ENCODE peak calls at places on chromosome 7, in seven cellular contexts. One of them, this sample, is unnamed.

GRCh38 chr7:17427924-17428323 is 129.5 kb downstream of the AHR start:
- DNase-seq in GM23248: no peak
- DNase-seq in spleen: no peak
- DNase-seq in hypothalamus: no peak
- DNase-seq in GM12892: no peak
- DNase-seq in DND-41: no peak
- DNase-seq in LoVo: no peak
- DNase-seq in this sample: no peak

GRCh38 chr7:3005257-3005656 is 38.4 kb downstream of the CARD11 start:
- DNase-seq in GM23248: no peak
- DNase-seq in spleen: no peak
- DNase-seq in hypothalamus: no peak
- DNase-seq in GM12892: no peak
- DNase-seq in DND-41: no peak
- DNase-seq in LoVo: no peak
- DNase-seq in this sample: no peak

GRCh38 chr7:102155821-102156441 is 130.7 kb upstream of the SH2B2 start:
- DNase-seq in GM23248: no peak
- DNase-seq in spleen: no peak
- DNase-seq in hypothalamus: no peak
- DNase-seq in GM12892: no peak
- DNase-seq in DND-41: no peak
- DNase-seq in LoVo: no peak
- DNase-seq in this sample: no peak

GRCh38 chr7:128113839-128114238 is 82.6 kb upstream of the LRRC4 start:
- DNase-seq in GM23248: no peak
- DNase-seq in spleen: peak
- DNase-seq in hypothalamus: no peak
- DNase-seq in GM12892: no peak
- DNase-seq in DND-41: no peak
- DNase-seq in LoVo: no peak
- DNase-seq in this sample: no peak

GRCh38 chr7:72182036-72182435 is 230.1 kb downstream of the CALN1 start:
- DNase-seq in GM23248: no peak
- DNase-seq in spleen: no peak
- DNase-seq in hypothalamus: no peak
- DNase-seq in GM12892: no peak
- DNase-seq in DND-41: no peak
- DNase-seq in LoVo: no peak
- DNase-seq in this sample: no peak

GRCh38 chr7:27901028-27901760 is 161.2 kb downstream of the TAX1BP1 start:
- DNase-seq in GM23248: peak
- DNase-seq in spleen: no peak
- DNase-seq in hypothalamus: no peak
- DNase-seq in GM12892: peak
- DNase-seq in DND-41: peak
- DNase-seq in LoVo: peak
- DNase-seq in this sample: no peak

GRCh38 chr7:142629588-142630260 is 119.5 kb upstream of the PRSS1 start:
- DNase-seq in GM23248: peak
- DNase-seq in spleen: no peak
- DNase-seq in hypothalamus: no peak
- DNase-seq in GM12892: no peak
- DNase-seq in DND-41: no peak
- DNase-seq in LoVo: no peak
- DNase-seq in this sample: no peak

GRCh38 chr7:116540743-116541142 is 15.9 kb downstream of the CAV1 start:
- DNase-seq in GM23248: no peak
- DNase-seq in spleen: no peak
- DNase-seq in hypothalamus: no peak
- DNase-seq in GM12892: no peak
- DNase-seq in DND-41: no peak
- DNase-seq in LoVo: no peak
- DNase-seq in this sample: no peak

GRCh38 chr7:725223-726005 is 1.1 kb upstream of the DNAAF5 start:
- DNase-seq in GM23248: peak
- DNase-seq in spleen: peak
- DNase-seq in hypothalamus: no peak
- DNase-seq in GM12892: no peak
- DNase-seq in DND-41: no peak
- DNase-seq in LoVo: peak
- DNase-seq in this sample: no peak

GRCh38 chr7:3112499-3113134 is 69.0 kb upstream of the CARD11 start:
- DNase-seq in GM23248: no peak
- DNase-seq in spleen: no peak
- DNase-seq in hypothalamus: no peak
- DNase-seq in GM12892: no peak
- DNase-seq in DND-41: no peak
- DNase-seq in LoVo: no peak
- DNase-seq in this sample: no peak

GRCh38 chr7:44561962-44562621 is 11.6 kb downstream of the DDX56 start:
- DNase-seq in GM23248: peak
- DNase-seq in spleen: peak
- DNase-seq in hypothalamus: no peak
- DNase-seq in GM12892: no peak
- DNase-seq in DND-41: no peak
- DNase-seq in LoVo: peak
- DNase-seq in this sample: no peak

This sample was measured in sigmoid colon.